ENCODE peak calls at places on chromosomes 3 and 15, in eight cellular contexts. Y, R, A, J, U, H, O and M are unnamed samples.

GRCh38 chr15:86494475-86494874 is 414.8 kb downstream of the AGBL1 start:
- DNase-seq in Y (no peak), R (no peak), A (no peak), J (no peak), U (no peak), H (no peak), O (no peak), M (no peak)

GRCh38 chr15:26045516-26045915 is 182.4 kb upstream of the ATP10A start:
- DNase-seq in Y (no peak), R (no peak), A (no peak), J (no peak), U (no peak), H (no peak), O (no peak), M (no peak)

GRCh38 chr15:101439285-101439919 is 50.1 kb downstream of the PCSK6 start:
- DNase-seq in Y (no peak), R (no peak), A (no peak), J (peak; percentile 51), U (peak; percentile 44), H (no peak), O (no peak), M (no peak)

GRCh38 chr15:31297880-31298456 is 28.7 kb upstream of the KLF13 start:
- DNase-seq in Y (no peak), R (no peak), A (no peak), J (no peak), U (no peak), H (no peak), O (no peak), M (no peak)

GRCh38 chr3:98994128-98994762 is 92.8 kb upstream of the DCBLD2 start:
- DNase-seq in Y (no peak), R (no peak), A (no peak), J (peak; percentile 62), U (no peak), H (no peak), O (no peak), M (peak; percentile 63)

GRCh38 chr15:68672781-68673205 is 94.0 kb downstream of the CORO2B start:
- DNase-seq in Y (no peak), R (no peak), A (no peak), J (no peak), U (no peak), H (no peak), O (no peak), M (peak; percentile 39)

GRCh38 chr3:106018111-106018510 is 149.3 kb upstream of the CBLB start:
- DNase-seq in Y (no peak), R (no peak), A (no peak), J (no peak), U (no peak), H (no peak), O (no peak), M (no peak)

GRCh38 chr3:124597979-124598378 is 132.3 kb upstream of the UMPS start:
- DNase-seq in Y (no peak), R (no peak), A (no peak), J (no peak), U (no peak), H (no peak), O (no peak), M (no peak)

GRCh38 chr3:87006844-87007439 is 16.0 kb upstream of the VGLL3 start:
- DNase-seq in Y (no peak), R (no peak), A (no peak), J (no peak), U (no peak), H (no peak), O (no peak), M (no peak)

GRCh38 chr3:146496246-146496645 is 26.9 kb upstream of the PLSCR2 start:
- DNase-seq in Y (no peak), R (no peak), A (no peak), J (no peak), U (no peak), H (no peak), O (no peak), M (no peak)

GRCh38 chr15:31365655-31366127 is 39.1 kb downstream of the KLF13 start:
- DNase-seq in Y (peak; percentile 35), R (peak; percentile 90), A (peak; percentile 85), J (peak; percentile 84), U (no peak), H (peak; percentile 56), O (peak; percentile 97), M (peak; percentile 25)

GRCh38 chr3:4751057-4752051 is 227.9 kb upstream of the BHLHE40 start:
- DNase-seq in Y (no peak), R (no peak), A (peak; percentile 38), J (peak; percentile 63), U (peak; percentile 42), H (peak; percentile 91), O (no peak), M (no peak)

GRCh38 chr3:16838561-16838960 is 46.2 kb upstream of the PLCL2 start:
- DNase-seq in Y (no peak), R (no peak), A (no peak), J (no peak), U (no peak), H (no peak), O (no peak), M (no peak)

GRCh38 chr3:20037255-20037996 is 2.8 kb upstream of the KAT2B start:
- DNase-seq in Y (no peak), R (no peak), A (no peak), J (no peak), U (no peak), H (no peak), O (no peak), M (no peak)

GRCh38 chr3:141812091-141812490 is 48.9 kb downstream of the GRK7 start:
- DNase-seq in Y (no peak), R (no peak), A (no peak), J (no peak), U (no peak), H (no peak), O (no peak), M (no peak)

GRCh38 chr3:37594873-37595783 is 266.6 kb upstream of the CTDSPL start:
- DNase-seq in Y (no peak), R (no peak), A (no peak), J (no peak), U (no peak), H (no peak), O (no peak), M (no peak)

GRCh38 chr3:170961616-170962400 is 53.4 kb upstream of the EIF5A2 start:
- DNase-seq in Y (no peak), R (peak; percentile 12), A (no peak), J (peak; percentile 28), U (peak; percentile 50), H (no peak), O (no peak), M (peak; percentile 34)

GRCh38 chr3:71478568-71478967 is 105.0 kb downstream of the FOXP1 start:
- DNase-seq in Y (no peak), R (no peak), A (no peak), J (no peak), U (no peak), H (no peak), O (no peak), M (no peak)